ENCODE peak calls at places on chromosomes 4 and X, in nine cellular contexts. O is brain microvascular endothelial cell; P is BJ; F is A673; Z is SK-N-SH; W is CD8-positive, alpha-beta T cell; Y is nephron progenitor cell; H is GM12878; A is lower lobe of right lung. S is an unnamed sample.

GRCh38 chr4:52951016-52951415 is 88.9 kb downstream of the RASL11B start:
- DNase-seq in O (no peak), P (no peak), F (no peak), Z (no peak), W (no peak), Y (no peak), H (no peak), A (no peak), S (no peak)

GRCh38 chr4:143382539-143382938 is 45.9 kb downstream of the GAB1 start:
- DNase-seq in O (peak), P (no peak), F (no peak), Z (no peak), W (no peak), Y (no peak), H (no peak), A (no peak), S (no peak)

GRCh38 chr4:80070880-80071620 is 2.0 kb downstream of the ANTXR2 start:
- DNase-seq in O (no peak), P (peak), F (no peak), Z (no peak), W (no peak), Y (no peak), H (no peak), A (no peak), S (no peak)

GRCh38 chr4:144595681-144596080 is 50.3 kb upstream of the HHIP start:
- DNase-seq in O (no peak), P (no peak), F (no peak), Z (no peak), W (no peak), Y (no peak), H (no peak), A (no peak), S (no peak)

GRCh38 chr4:67437974-67438713 is 107.2 kb downstream of the CENPC start:
- DNase-seq in O (peak), P (peak), F (peak), Z (no peak), W (no peak), Y (no peak), H (no peak), A (no peak), S (no peak)

GRCh38 chrX:66053414-66053813 is 13.5 kb upstream of the VSIG4 start:
- DNase-seq in O (no peak), P (no peak), F (no peak), Z (no peak), W (no peak), Y (no peak), H (no peak), A (no peak), S (no peak)

GRCh38 chr4:44522761-44523445 is 74.3 kb upstream of the KCTD8 start:
- DNase-seq in O (no peak), P (no peak), F (no peak), Z (no peak), W (no peak), Y (no peak), H (no peak), A (no peak), S (no peak)

GRCh38 chr4:40552536-40552935 is 77.1 kb downstream of the RBM47 start:
- DNase-seq in O (no peak), P (no peak), F (no peak), Z (no peak), W (no peak), Y (no peak), H (no peak), A (no peak), S (no peak)

GRCh38 chrX:71859637-71860036 is 51.0 kb upstream of the NHSL2 start:
- DNase-seq in O (peak), P (no peak), F (peak), Z (no peak), W (peak), Y (peak), H (no peak), A (no peak), S (peak)

GRCh38 chr4:14862881-14863280 is 139.4 kb upstream of the CPEB2 start:
- DNase-seq in O (no peak), P (no peak), F (no peak), Z (no peak), W (no peak), Y (no peak), H (no peak), A (no peak), S (no peak)

GRCh38 chrX:88438209-88438608 is 308.8 kb upstream of the CPXCR1 start:
- DNase-seq in O (no peak), P (no peak), F (no peak), Z (no peak), W (no peak), Y (no peak), H (no peak), A (no peak), S (no peak)

GRCh38 chrX:70129811-70130210 is 3.4 kb upstream of the IGBP1 start:
- DNase-seq in O (no peak), P (no peak), F (no peak), Z (no peak), W (no peak), Y (no peak), H (no peak), A (no peak), S (no peak)

GRCh38 chr4:140071806-140072205 is 82.2 kb downstream of the MAML3 start:
- DNase-seq in O (peak), P (peak), F (no peak), Z (no peak), W (peak), Y (no peak), H (peak), A (no peak), S (peak)

GRCh38 chr4:30555778-30556177 is 164.4 kb upstream of the PCDH7 start:
- DNase-seq in O (no peak), P (no peak), F (no peak), Z (no peak), W (no peak), Y (no peak), H (no peak), A (no peak), S (no peak)

GRCh38 chr4:152668338-152668964 is 11.3 kb downstream of the TMEM154 start:
- DNase-seq in O (no peak), P (no peak), F (no peak), Z (no peak), W (no peak), Y (no peak), H (no peak), A (no peak), S (no peak)

GRCh38 chr4:5500165-5500564 is 208.2 kb downstream of the EVC2 start:
- DNase-seq in O (peak), P (no peak), F (no peak), Z (no peak), W (no peak), Y (no peak), H (no peak), A (no peak), S (no peak)

GRCh38 chrX:78321809-78322208 is 5.6 kb downstream of the CYSLTR1 start:
- DNase-seq in O (no peak), P (no peak), F (no peak), Z (no peak), W (peak), Y (no peak), H (no peak), A (peak), S (peak)

GRCh38 chr4:70902577-70903281 is 560 bp downstream of the MOB1B start:
- DNase-seq in O (peak), P (no peak), F (peak), Z (no peak), W (peak), Y (no peak), H (no peak), A (no peak), S (no peak)

GRCh38 chr4:184462724-184463123 is 11.6 kb downstream of the IRF2 start:
- DNase-seq in O (no peak), P (no peak), F (no peak), Z (no peak), W (no peak), Y (no peak), H (no peak), A (no peak), S (no peak)

GRCh38 chrX:31658360-31658759 is 586.5 kb upstream of the FTHL17 start:
- DNase-seq in O (no peak), P (no peak), F (peak), Z (peak), W (no peak), Y (no peak), H (no peak), A (no peak), S (no peak)

GRCh38 chr4:3384771-3385701 is 56.7 kb upstream of the HGFAC start:
- DNase-seq in O (no peak), P (no peak), F (no peak), Z (no peak), W (no peak), Y (no peak), H (no peak), A (peak), S (no peak)
- TF ChIP-seq CTCF in O (no peak), P (no peak), F (no peak), Z (no peak), W (no peak), Y (no peak), H (no peak), A (no peak), S (no peak)

DNA sequence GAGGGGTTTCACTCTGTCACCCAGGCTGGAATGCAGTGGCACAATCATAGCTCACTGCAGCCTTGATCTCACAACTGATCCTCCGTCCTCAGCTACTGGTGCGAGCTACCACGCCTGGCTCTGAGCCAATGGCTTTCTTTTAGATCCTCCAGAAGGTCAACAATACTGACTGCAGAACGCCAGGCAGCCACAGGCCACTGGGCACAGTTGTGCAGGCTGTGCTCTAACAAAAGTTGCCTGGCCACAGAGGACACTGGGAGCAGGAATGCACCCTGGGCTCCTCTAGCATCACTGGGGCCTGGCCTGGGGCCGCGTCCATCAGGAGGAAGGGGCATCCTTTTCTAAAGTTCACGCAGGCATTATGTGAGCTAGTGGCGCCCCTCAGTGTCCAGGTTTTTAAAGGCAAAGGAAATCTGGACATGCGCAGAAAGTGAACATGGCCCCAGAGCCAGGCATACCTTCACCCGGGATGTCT is 14.9 kb upstream of the PORCN start:
- DNase-seq in O (peak), P (no peak), F (peak), Z (no peak), W (no peak), Y (peak), H (no peak), A (no peak), S (no peak)
- TF ChIP-seq CTCF in O (peak), P (peak), F (peak), Z (peak), W (no peak), Y (peak), H (peak), A (no peak), S (no peak)

DNA sequence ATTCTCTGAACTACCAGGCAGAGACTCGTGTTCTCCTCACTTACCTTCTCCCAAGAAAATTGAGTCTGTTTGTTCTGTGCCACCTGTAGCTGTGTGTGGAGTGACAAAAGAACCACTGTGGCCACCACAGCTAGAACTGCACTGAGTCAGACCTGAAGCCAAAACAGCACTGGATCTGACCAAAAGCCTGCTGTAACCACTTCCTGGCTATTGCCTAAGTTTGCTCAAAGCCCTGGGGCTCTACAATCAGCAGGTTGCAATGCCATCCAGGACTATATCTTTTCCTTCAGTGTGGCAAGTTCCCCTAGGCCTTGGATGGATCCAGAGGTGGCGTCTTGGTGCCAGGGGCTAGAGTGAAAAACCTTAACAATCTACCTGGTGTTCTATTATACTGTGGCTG is 449.1 kb downstream of the FAM133A start:
- DNase-seq in O (no peak), P (no peak), F (no peak), Z (no peak), W (no peak), Y (no peak), H (no peak), A (no peak), S (no peak)
- TF ChIP-seq CTCF in O (no peak), P (no peak), F (no peak), Z (no peak), W (no peak), Y (no peak), H (no peak), A (no peak), S (no peak)

GRCh38 chrX:15644560-15644872 is 20.1 kb downstream of the CLTRN start:
- DNase-seq in O (no peak), P (no peak), F (no peak), Z (no peak), W (no peak), Y (no peak), H (no peak), A (no peak), S (no peak)

GRCh38 chrX:15643786-15644559 is 20.6 kb downstream of the CLTRN start:
- DNase-seq in O (no peak), P (no peak), F (no peak), Z (no peak), W (no peak), Y (no peak), H (no peak), A (no peak), S (no peak)

GRCh38 chrX:15646031-15646430 is 18.6 kb downstream of the CLTRN start:
- DNase-seq in O (no peak), P (no peak), F (no peak), Z (no peak), W (no peak), Y (no peak), H (no peak), A (no peak), S (no peak)

GRCh38 chrX:15646543-15646942 is 18.1 kb downstream of the CLTRN start:
- DNase-seq in O (no peak), P (no peak), F (no peak), Z (peak), W (no peak), Y (no peak), H (no peak), A (no peak), S (no peak)

DNA sequence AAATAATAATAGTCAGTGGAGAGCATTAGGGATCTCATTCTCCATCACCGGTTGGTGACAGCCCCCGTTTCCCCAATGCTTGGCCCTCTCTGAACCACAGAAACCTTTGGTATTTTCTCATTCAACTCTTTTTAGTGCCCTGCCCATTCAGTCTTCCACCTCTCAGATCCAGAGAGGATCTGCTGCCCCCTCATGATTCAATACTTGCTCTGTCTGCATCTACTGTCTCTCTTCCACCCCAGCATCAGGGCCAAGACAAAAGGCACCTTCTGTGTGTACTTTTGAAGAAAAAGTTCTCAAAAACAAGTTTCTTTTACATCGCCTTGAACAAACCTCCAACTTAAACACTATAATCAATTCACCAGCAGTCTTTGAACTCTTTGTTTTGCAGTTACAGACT is 19.3 kb downstream of the CLTRN start:
- DNase-seq in O (no peak), P (no peak), F (no peak), Z (no peak), W (no peak), Y (no peak), H (no peak), A (no peak), S (no peak)
- TF ChIP-seq CTCF in O (no peak), P (no peak), F (no peak), Z (no peak), W (no peak), Y (no peak), H (no peak), A (no peak), S (no peak)

DNA sequence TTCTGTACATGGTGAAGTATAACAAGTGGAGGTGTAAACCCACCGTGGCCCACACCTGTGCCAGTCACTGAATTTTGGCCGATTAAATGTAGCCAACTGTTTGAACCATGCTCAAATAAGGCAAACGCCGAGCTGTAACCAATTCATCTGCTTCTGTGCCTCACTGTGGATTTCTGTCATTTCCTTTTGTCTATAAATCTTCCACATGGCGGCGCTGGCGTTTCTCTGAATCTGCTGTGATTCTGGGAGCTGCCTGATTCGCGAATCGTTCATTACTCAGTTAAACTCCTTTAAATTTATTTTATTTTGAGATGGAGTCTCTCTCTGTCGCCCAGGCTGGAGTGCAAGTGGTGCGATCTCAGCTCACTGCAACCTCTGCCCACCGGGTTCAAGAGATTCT is 19.2 kb downstream of the SUPT20HL2 start:
- DNase-seq in O (peak), P (no peak), F (peak), Z (peak), W (no peak), Y (peak), H (no peak), A (no peak), S (no peak)
- TF ChIP-seq CTCF in O (peak), P (no peak), F (peak), Z (peak), W (no peak), Y (no peak), H (peak), A (no peak), S (no peak)

DNA sequence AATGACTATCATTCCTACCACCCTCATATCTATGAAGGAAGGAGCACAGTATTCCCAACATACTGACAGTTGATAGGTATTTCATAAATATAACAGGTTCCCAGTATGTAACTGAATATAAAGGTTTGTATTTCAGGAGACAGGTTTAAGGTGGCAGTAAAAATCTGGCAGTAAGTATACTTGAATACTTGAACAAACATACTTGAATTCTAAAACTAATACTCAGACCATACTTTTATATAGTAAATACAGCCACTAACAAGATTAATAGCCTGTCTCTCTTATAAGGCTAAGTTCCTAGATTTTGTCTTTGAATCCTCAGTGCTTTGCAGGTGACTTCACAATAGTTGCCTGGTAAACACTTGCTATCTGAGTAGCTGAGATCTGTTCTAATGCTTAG is 37.8 kb downstream of the GABRA4 start:
- DNase-seq in O (no peak), P (no peak), F (no peak), Z (no peak), W (no peak), Y (no peak), H (no peak), A (no peak), S (no peak)
- TF ChIP-seq CTCF in O (no peak), P (no peak), F (no peak), Z (no peak), W (no peak), Y (no peak), H (no peak), A (no peak), S (no peak)